ENCODE peak calls at places on chromosomes 6 and 20, in five cellular contexts. One of them, this sample, is unnamed.

GRCh38 chr6:80021131-80021530 is 16.7 kb downstream of the TTK start:
- DNase-seq in activated CD4-positive, alpha-beta T cell treated with anti-CD3 and anti-CD28 coated beads, Interleukin-2, amount 10 ng/mL, durations not matched to agents 7 days and 5 days: no peak
- DNase-seq in naive thymus-derived CD8-positive, alpha-beta T cell: no peak
- DNase-seq in SW 1271: no peak
- DNase-seq in stromal cell of bone marrow: no peak
- DNase-seq in this sample: no peak

GRCh38 chr6:139981810-139982550 is 607.5 kb upstream of the CITED2 start:
- DNase-seq in activated CD4-positive, alpha-beta T cell treated with anti-CD3 and anti-CD28 coated beads, Interleukin-2, amount 10 ng/mL, durations not matched to agents 7 days and 5 days: no peak
- DNase-seq in stromal cell of bone marrow: no peak
- DNase-seq in SW 1271: no peak
- DNase-seq in naive thymus-derived CD8-positive, alpha-beta T cell: no peak
- DNase-seq in this sample: peak; percentile 77

GRCh38 chr6:108222504-108222903 is 38.3 kb downstream of the SNX3 start:
- DNase-seq in naive thymus-derived CD8-positive, alpha-beta T cell: no peak
- DNase-seq in activated CD4-positive, alpha-beta T cell treated with anti-CD3 and anti-CD28 coated beads, Interleukin-2, amount 10 ng/mL, durations not matched to agents 7 days and 5 days: no peak
- DNase-seq in stromal cell of bone marrow: no peak
- DNase-seq in SW 1271: no peak
- DNase-seq in this sample: no peak

GRCh38 chr20:54668271-54669053 is 193.1 kb downstream of the DOK5 start:
- DNase-seq in stromal cell of bone marrow: peak; percentile 4
- DNase-seq in naive thymus-derived CD8-positive, alpha-beta T cell: peak; percentile 23
- DNase-seq in SW 1271: no peak
- DNase-seq in activated CD4-positive, alpha-beta T cell treated with anti-CD3 and anti-CD28 coated beads, Interleukin-2, amount 10 ng/mL, durations not matched to agents 7 days and 5 days: peak; percentile 22
- DNase-seq in this sample: no peak

GRCh38 chr20:48314925-48315592 is 512.7 kb downstream of the PREX1 start:
- DNase-seq in naive thymus-derived CD8-positive, alpha-beta T cell: no peak
- DNase-seq in activated CD4-positive, alpha-beta T cell treated with anti-CD3 and anti-CD28 coated beads, Interleukin-2, amount 10 ng/mL, durations not matched to agents 7 days and 5 days: no peak
- DNase-seq in SW 1271: no peak
- DNase-seq in stromal cell of bone marrow: no peak
- DNase-seq in this sample: no peak

GRCh38 chr6:43246301-43247114 is 3.2 kb downstream of the TTBK1 start:
- DNase-seq in SW 1271: no peak
- DNase-seq in stromal cell of bone marrow: no peak
- DNase-seq in activated CD4-positive, alpha-beta T cell treated with anti-CD3 and anti-CD28 coated beads, Interleukin-2, amount 10 ng/mL, durations not matched to agents 7 days and 5 days: no peak
- DNase-seq in naive thymus-derived CD8-positive, alpha-beta T cell: no peak
- DNase-seq in this sample: no peak

GRCh38 chr6:42171813-42172595 is 1.2 kb upstream of the GUCA1A start:
- DNase-seq in activated CD4-positive, alpha-beta T cell treated with anti-CD3 and anti-CD28 coated beads, Interleukin-2, amount 10 ng/mL, durations not matched to agents 7 days and 5 days: no peak
- DNase-seq in SW 1271: no peak
- DNase-seq in naive thymus-derived CD8-positive, alpha-beta T cell: no peak
- DNase-seq in stromal cell of bone marrow: no peak
- DNase-seq in this sample: no peak

GRCh38 chr6:170148709-170149470 is 142.0 kb downstream of the DLL1 start:
- DNase-seq in SW 1271: no peak
- DNase-seq in stromal cell of bone marrow: no peak
- DNase-seq in activated CD4-positive, alpha-beta T cell treated with anti-CD3 and anti-CD28 coated beads, Interleukin-2, amount 10 ng/mL, durations not matched to agents 7 days and 5 days: no peak
- DNase-seq in naive thymus-derived CD8-positive, alpha-beta T cell: no peak
- DNase-seq in this sample: no peak

GRCh38 chr20:56515657-56516381 is 8.7 kb upstream of the FAM209A start:
- DNase-seq in stromal cell of bone marrow: peak; percentile 21
- DNase-seq in activated CD4-positive, alpha-beta T cell treated with anti-CD3 and anti-CD28 coated beads, Interleukin-2, amount 10 ng/mL, durations not matched to agents 7 days and 5 days: no peak
- DNase-seq in naive thymus-derived CD8-positive, alpha-beta T cell: peak; percentile 4
- DNase-seq in SW 1271: no peak
- DNase-seq in this sample: no peak

GRCh38 chr6:161832622-161833021 is 558.8 kb upstream of the AGPAT4 start:
- DNase-seq in activated CD4-positive, alpha-beta T cell treated with anti-CD3 and anti-CD28 coated beads, Interleukin-2, amount 10 ng/mL, durations not matched to agents 7 days and 5 days: no peak
- DNase-seq in stromal cell of bone marrow: no peak
- DNase-seq in naive thymus-derived CD8-positive, alpha-beta T cell: no peak
- DNase-seq in SW 1271: no peak
- DNase-seq in this sample: no peak

GRCh38 chr20:25549172-25549865 is 36.0 kb downstream of the NINL start:
- DNase-seq in stromal cell of bone marrow: no peak
- DNase-seq in activated CD4-positive, alpha-beta T cell treated with anti-CD3 and anti-CD28 coated beads, Interleukin-2, amount 10 ng/mL, durations not matched to agents 7 days and 5 days: no peak
- DNase-seq in SW 1271: no peak
- DNase-seq in naive thymus-derived CD8-positive, alpha-beta T cell: no peak
- DNase-seq in this sample: no peak

GRCh38 chr20:51189814-51190782 is 167.2 kb upstream of the KCNG1 start:
- DNase-seq in stromal cell of bone marrow: no peak
- DNase-seq in naive thymus-derived CD8-positive, alpha-beta T cell: no peak
- DNase-seq in activated CD4-positive, alpha-beta T cell treated with anti-CD3 and anti-CD28 coated beads, Interleukin-2, amount 10 ng/mL, durations not matched to agents 7 days and 5 days: no peak
- DNase-seq in SW 1271: no peak
- DNase-seq in this sample: no peak

GRCh38 chr6:47292944-47293343 is 16.8 kb downstream of the TNFRSF21 start:
- DNase-seq in activated CD4-positive, alpha-beta T cell treated with anti-CD3 and anti-CD28 coated beads, Interleukin-2, amount 10 ng/mL, durations not matched to agents 7 days and 5 days: no peak
- DNase-seq in naive thymus-derived CD8-positive, alpha-beta T cell: no peak
- DNase-seq in stromal cell of bone marrow: no peak
- DNase-seq in SW 1271: no peak
- DNase-seq in this sample: no peak

GRCh38 chr20:18694071-18694470 is 106.2 kb downstream of the DTD1 start:
- DNase-seq in naive thymus-derived CD8-positive, alpha-beta T cell: no peak
- DNase-seq in stromal cell of bone marrow: no peak
- DNase-seq in activated CD4-positive, alpha-beta T cell treated with anti-CD3 and anti-CD28 coated beads, Interleukin-2, amount 10 ng/mL, durations not matched to agents 7 days and 5 days: no peak
- DNase-seq in SW 1271: no peak
- DNase-seq in this sample: no peak

GRCh38 chr6:167578371-167578901 is 248.3 kb upstream of the AFDN start:
- DNase-seq in SW 1271: no peak
- DNase-seq in naive thymus-derived CD8-positive, alpha-beta T cell: no peak
- DNase-seq in stromal cell of bone marrow: no peak
- DNase-seq in activated CD4-positive, alpha-beta T cell treated with anti-CD3 and anti-CD28 coated beads, Interleukin-2, amount 10 ng/mL, durations not matched to agents 7 days and 5 days: no peak
- DNase-seq in this sample: no peak

GRCh38 chr6:16806363-16806762 is 45.1 kb upstream of the ATXN1 start:
- DNase-seq in activated CD4-positive, alpha-beta T cell treated with anti-CD3 and anti-CD28 coated beads, Interleukin-2, amount 10 ng/mL, durations not matched to agents 7 days and 5 days: no peak
- DNase-seq in naive thymus-derived CD8-positive, alpha-beta T cell: no peak
- DNase-seq in SW 1271: no peak
- DNase-seq in stromal cell of bone marrow: no peak
- DNase-seq in this sample: no peak

GRCh38 chr20:54382419-54382818 is 93.0 kb upstream of the DOK5 start:
- DNase-seq in stromal cell of bone marrow: no peak
- DNase-seq in naive thymus-derived CD8-positive, alpha-beta T cell: no peak
- DNase-seq in SW 1271: no peak
- DNase-seq in activated CD4-positive, alpha-beta T cell treated with anti-CD3 and anti-CD28 coated beads, Interleukin-2, amount 10 ng/mL, durations not matched to agents 7 days and 5 days: no peak
- DNase-seq in this sample: no peak

GRCh38 chr20:24495266-24495665 is 25.8 kb downstream of the SYNDIG1 start:
- DNase-seq in activated CD4-positive, alpha-beta T cell treated with anti-CD3 and anti-CD28 coated beads, Interleukin-2, amount 10 ng/mL, durations not matched to agents 7 days and 5 days: no peak
- DNase-seq in stromal cell of bone marrow: no peak
- DNase-seq in SW 1271: no peak
- DNase-seq in naive thymus-derived CD8-positive, alpha-beta T cell: no peak
- DNase-seq in this sample: no peak

GRCh38 chr6:73513496-73513854 is 7.4 kb downstream of the EEF1A1 start:
- DNase-seq in naive thymus-derived CD8-positive, alpha-beta T cell: no peak
- DNase-seq in SW 1271: no peak
- DNase-seq in activated CD4-positive, alpha-beta T cell treated with anti-CD3 and anti-CD28 coated beads, Interleukin-2, amount 10 ng/mL, durations not matched to agents 7 days and 5 days: no peak
- DNase-seq in stromal cell of bone marrow: no peak
- DNase-seq in this sample: no peak

GRCh38 chr6:81214414-81215091 is 537.9 kb downstream of the TENT5A start:
- DNase-seq in activated CD4-positive, alpha-beta T cell treated with anti-CD3 and anti-CD28 coated beads, Interleukin-2, amount 10 ng/mL, durations not matched to agents 7 days and 5 days: no peak
- DNase-seq in stromal cell of bone marrow: no peak
- DNase-seq in naive thymus-derived CD8-positive, alpha-beta T cell: no peak
- DNase-seq in SW 1271: no peak
- DNase-seq in this sample: no peak

GRCh38 chr6:96724641-96725040 is 112.6 kb downstream of the GPR63 start:
- DNase-seq in naive thymus-derived CD8-positive, alpha-beta T cell: no peak
- DNase-seq in SW 1271: no peak
- DNase-seq in activated CD4-positive, alpha-beta T cell treated with anti-CD3 and anti-CD28 coated beads, Interleukin-2, amount 10 ng/mL, durations not matched to agents 7 days and 5 days: no peak
- DNase-seq in stromal cell of bone marrow: no peak
- DNase-seq in this sample: no peak

GRCh38 chr20:17896771-17897369 is 71.7 kb downstream of the SNX5 start:
- DNase-seq in SW 1271: no peak
- DNase-seq in stromal cell of bone marrow: no peak
- DNase-seq in activated CD4-positive, alpha-beta T cell treated with anti-CD3 and anti-CD28 coated beads, Interleukin-2, amount 10 ng/mL, durations not matched to agents 7 days and 5 days: no peak
- DNase-seq in naive thymus-derived CD8-positive, alpha-beta T cell: no peak
- DNase-seq in this sample: no peak

GRCh38 chr20:51467971-51468626 is 74.4 kb downstream of the NFATC2 start:
- DNase-seq in naive thymus-derived CD8-positive, alpha-beta T cell: no peak
- DNase-seq in SW 1271: no peak
- DNase-seq in activated CD4-positive, alpha-beta T cell treated with anti-CD3 and anti-CD28 coated beads, Interleukin-2, amount 10 ng/mL, durations not matched to agents 7 days and 5 days: no peak
- DNase-seq in stromal cell of bone marrow: no peak
- DNase-seq in this sample: no peak

GRCh38 chr6:20404641-20405032 is 3.0 kb downstream of the E2F3 start:
- DNase-seq in stromal cell of bone marrow: peak; percentile 33
- DNase-seq in SW 1271: peak; percentile 33
- DNase-seq in activated CD4-positive, alpha-beta T cell treated with anti-CD3 and anti-CD28 coated beads, Interleukin-2, amount 10 ng/mL, durations not matched to agents 7 days and 5 days: peak; percentile 82
- DNase-seq in naive thymus-derived CD8-positive, alpha-beta T cell: peak; percentile 75
- DNase-seq in this sample: no peak

GRCh38 chr6:11139051-11139960 is 27.8 kb upstream of the ERVFRD-1 start:
- DNase-seq in activated CD4-positive, alpha-beta T cell treated with anti-CD3 and anti-CD28 coated beads, Interleukin-2, amount 10 ng/mL, durations not matched to agents 7 days and 5 days: no peak
- DNase-seq in SW 1271: no peak
- DNase-seq in stromal cell of bone marrow: no peak
- DNase-seq in naive thymus-derived CD8-positive, alpha-beta T cell: no peak
- DNase-seq in this sample: no peak

This sample was measured in brain pericyte.